ENCODE peak calls at places on chromosomes 16 and 17, in ten cellular contexts. H is effector memory CD4-positive, alpha-beta T cell; V is mesendoderm; Y is lower lobe of right lung; S is heart right ventricle; C is HL-60; J is naive thymus-derived CD4-positive, alpha-beta T cell; E is pancreas; Z is dorsolateral prefrontal cortex; F is PC-3. R is an unnamed sample.

GRCh38 chr16:49619811-49620157 is 236.1 kb downstream of the ZNF423 start:
- DNase-seq in H (no peak), V (no peak), Y (no peak), S (no peak), C (no peak), J (no peak), E (no peak), Z (no peak), F (no peak), R (no peak)

GRCh38 chr17:9274973-9275372 is 253.7 kb downstream of the NTN1 start:
- DNase-seq in H (no peak), V (no peak), Y (no peak), S (no peak), C (no peak), J (no peak), E (no peak), Z (no peak), F (no peak), R (no peak)

GRCh38 chr16:180921-181667 is 835 bp downstream of the HBQ1 start:
- DNase-seq in H (peak; percentile 73), V (peak; percentile 89), Y (peak; percentile 88), S (peak; percentile 78), C (peak; percentile 67), J (peak; percentile 87), E (peak; percentile 76), Z (peak; percentile 66), F (peak; percentile 68), R (no peak)

GRCh38 chr17:74135391-74136167 is 67.9 kb upstream of the RPL38 start:
- DNase-seq in H (no peak), V (no peak), Y (no peak), S (no peak), C (no peak), J (no peak), E (no peak), Z (no peak), F (no peak), R (no peak)

GRCh38 chr17:28684963-28685362 is 23.0 kb downstream of the SUPT6H start:
- DNase-seq in H (no peak), V (no peak), Y (no peak), S (no peak), C (no peak), J (no peak), E (no peak), Z (no peak), F (peak; percentile 10), R (no peak)

GRCh38 chr17:41537614-41537954 is 9.5 kb upstream of the KRT19 start:
- DNase-seq in H (no peak), V (no peak), Y (no peak), S (no peak), C (no peak), J (no peak), E (no peak), Z (no peak), F (no peak), R (no peak)

GRCh38 chr17:65472602-65473001 is 88.8 kb downstream of the AXIN2 start:
- DNase-seq in H (no peak), V (no peak), Y (peak; percentile 76), S (no peak), C (no peak), J (no peak), E (no peak), Z (no peak), F (no peak), R (no peak)

GRCh38 chr16:58029410-58029809 is 3.9 kb downstream of the MMP15 start:
- DNase-seq in H (no peak), V (no peak), Y (no peak), S (no peak), C (no peak), J (no peak), E (no peak), Z (no peak), F (no peak), R (no peak)

GRCh38 chr17:54969658-54970572 is 1.4 kb downstream of the STXBP4 start:
- DNase-seq in H (no peak), V (no peak), Y (no peak), S (no peak), C (no peak), J (no peak), E (no peak), Z (no peak), F (no peak), R (no peak)

GRCh38 chr17:869067-869466 is 86.9 kb downstream of the MRM3 start:
- DNase-seq in H (no peak), V (no peak), Y (no peak), S (peak; percentile 60), C (no peak), J (no peak), E (no peak), Z (no peak), F (no peak), R (no peak)

GRCh38 chr17:58666858-58667267 is 25.0 kb downstream of the TEX14 start:
- DNase-seq in H (peak; percentile 44), V (no peak), Y (peak; percentile 89), S (peak; percentile 66), C (peak; percentile 85), J (no peak), E (peak; percentile 69), Z (no peak), F (peak; percentile 92), R (no peak)

GRCh38 chr17:78125976-78126894 is 2.3 kb downstream of the TMC6 start:
- DNase-seq in H (no peak), V (no peak), Y (no peak), S (peak; percentile 68), C (no peak), J (no peak), E (no peak), Z (no peak), F (no peak), R (no peak)

GRCh38 chr17:81870155-81870977 is 771 bp downstream of the ARHGDIA start:
- DNase-seq in H (no peak), V (peak; percentile 64), Y (peak; percentile 78), S (peak; percentile 45), C (no peak), J (peak; percentile 45), E (peak; percentile 61), Z (no peak), F (peak; percentile 38), R (no peak)

DNA sequence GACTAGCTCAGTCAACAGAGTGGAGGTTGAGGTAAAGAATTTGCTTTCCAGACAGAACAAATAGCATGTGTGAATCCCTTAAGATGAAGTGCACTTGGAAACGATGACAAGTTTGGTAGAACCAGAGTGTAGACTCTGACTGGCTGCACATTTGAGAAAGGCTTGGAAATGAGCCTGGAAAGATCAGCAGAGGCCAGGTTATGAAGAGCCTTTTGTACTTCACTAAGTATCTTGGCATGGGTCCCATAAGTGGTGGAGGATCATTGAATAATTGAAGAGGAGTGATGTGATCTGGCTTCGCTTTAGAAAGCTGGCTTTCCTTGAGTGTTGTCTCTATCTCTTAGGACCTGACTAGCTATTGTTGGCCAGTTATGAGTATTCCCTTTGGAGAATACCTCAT is 329.7 kb downstream of the UTP18 start:
- DNase-seq in H (no peak), V (no peak), Y (no peak), S (no peak), C (no peak), J (no peak), E (no peak), Z (no peak), F (no peak), R (no peak)
- H3K27ac ChIP-seq in H (no peak overlapping the region), V (no peak overlapping the region), Y (no peak overlapping the region), S (no peak overlapping the region), C (no peak overlapping the region), J (no peak overlapping the region), E (no peak overlapping the region), Z (no peak overlapping the region), F (no peak overlapping the region), R (no peak overlapping the region)

GRCh38 chr17:49749730-49750129 is 14.2 kb downstream of the FAM117A start:
- DNase-seq in H (no peak), V (no peak), Y (no peak), S (no peak), C (no peak), J (no peak), E (no peak), Z (no peak), F (no peak), R (no peak)
- H3K27ac ChIP-seq in H (peak overlapping the region; percentile 86), V (no peak overlapping the region), Y (no peak overlapping the region), S (no peak overlapping the region), C (no peak overlapping the region), J (peak overlapping the region; percentile 84), E (no peak overlapping the region), Z (no peak overlapping the region), F (no peak overlapping the region), R (no peak overlapping the region)

GRCh38 chr16:85279874-85280545 is 167.7 kb upstream of the CIBAR2 start:
- DNase-seq in H (no peak), V (no peak), Y (no peak), S (peak; percentile 72), C (no peak), J (no peak), E (no peak), Z (no peak), F (no peak), R (no peak)

GRCh38 chr16:85276741-85277140 is 164.5 kb upstream of the CIBAR2 start:
- DNase-seq in H (no peak), V (no peak), Y (no peak), S (no peak), C (no peak), J (no peak), E (no peak), Z (no peak), F (no peak), R (no peak)

GRCh38 chr16:85281181-85281580 is 168.9 kb upstream of the CIBAR2 start:
- DNase-seq in H (no peak), V (no peak), Y (no peak), S (no peak), C (no peak), J (no peak), E (no peak), Z (no peak), F (no peak), R (no peak)

GRCh38 chr16:85278851-85279250 is 166.6 kb upstream of the CIBAR2 start:
- DNase-seq in H (no peak), V (no peak), Y (no peak), S (no peak), C (no peak), J (no peak), E (no peak), Z (no peak), F (no peak), R (no peak)

GRCh38 chr16:85279402-85279801 is 167.1 kb upstream of the CIBAR2 start:
- DNase-seq in H (no peak), V (no peak), Y (no peak), S (no peak), C (no peak), J (no peak), E (no peak), Z (no peak), F (no peak), R (no peak)
- H3K27ac ChIP-seq in H (no peak overlapping the region), V (no peak overlapping the region), Y (no peak overlapping the region), S (no peak overlapping the region), C (no peak overlapping the region), J (no peak overlapping the region), E (no peak overlapping the region), Z (no peak overlapping the region), F (no peak overlapping the region), R (no peak overlapping the region)

GRCh38 chr17:69348441-69348840 is 21.5 kb upstream of the ABCA5 start:
- DNase-seq in H (no peak), V (no peak), Y (no peak), S (no peak), C (no peak), J (no peak), E (no peak), Z (no peak), F (no peak), R (no peak)
- H3K27ac ChIP-seq in H (no peak overlapping the region), V (no peak overlapping the region), Y (no peak overlapping the region), S (no peak overlapping the region), C (no peak overlapping the region), J (no peak overlapping the region), E (no peak overlapping the region), Z (no peak overlapping the region), F (no peak overlapping the region), R (no peak overlapping the region)

GRCh38 chr16:11667221-11667823 is 933 bp upstream of the SNN start:
- DNase-seq in H (no peak), V (no peak), Y (no peak), S (no peak), C (no peak), J (no peak), E (no peak), Z (no peak), F (no peak), R (no peak)
- H3K27ac ChIP-seq in H (no peak overlapping the region), V (no peak overlapping the region), Y (no peak overlapping the region), S (no peak overlapping the region), C (no peak overlapping the region), J (peak overlapping the region; percentile 85), E (no peak overlapping the region), Z (peak overlapping the region; percentile 75), F (no peak overlapping the region), R (peak overlapping the region; percentile 79)